ENCODE peak calls at places on chromosomes 2 and 18, in eight cellular contexts. One of them, this sample, is unnamed.

GRCh38 chr2:70411489-70412081 is 109.7 kb upstream of the FAM136A start:
- DNase-seq in lung: no peak
- DNase-seq in cardiac fibroblast: no peak
- DNase-seq in fibroblast of lung: no peak
- DNase-seq in ovary: no peak
- DNase-seq in left ventricle myocardium inferior: no peak
- DNase-seq in uterus: no peak
- DNase-seq in Calu3: no peak
- DNase-seq in this sample: no peak

GRCh38 chr2:132782166-132782783 is 112.3 kb upstream of the LYPD1 start:
- DNase-seq in left ventricle myocardium inferior: no peak
- DNase-seq in cardiac fibroblast: no peak
- DNase-seq in ovary: no peak
- DNase-seq in lung: no peak
- DNase-seq in Calu3: no peak
- DNase-seq in fibroblast of lung: no peak
- DNase-seq in uterus: no peak
- DNase-seq in this sample: no peak

GRCh38 chr2:167509585-167509984 is 621.3 kb downstream of the XIRP2 start:
- DNase-seq in cardiac fibroblast: peak
- DNase-seq in left ventricle myocardium inferior: no peak
- DNase-seq in Calu3: no peak
- DNase-seq in fibroblast of lung: peak
- DNase-seq in ovary: no peak
- DNase-seq in lung: no peak
- DNase-seq in uterus: no peak
- DNase-seq in this sample: no peak

GRCh38 chr2:177088542-177088941 is 124.1 kb upstream of the HNRNPA3 start:
- DNase-seq in cardiac fibroblast: no peak
- DNase-seq in uterus: no peak
- DNase-seq in ovary: no peak
- DNase-seq in Calu3: no peak
- DNase-seq in lung: no peak
- DNase-seq in left ventricle myocardium inferior: no peak
- DNase-seq in fibroblast of lung: no peak
- DNase-seq in this sample: no peak

GRCh38 chr2:85413592-85414421 is 3.6 kb upstream of the CAPG start:
- DNase-seq in cardiac fibroblast: peak
- DNase-seq in Calu3: peak
- DNase-seq in left ventricle myocardium inferior: no peak
- DNase-seq in lung: no peak
- DNase-seq in ovary: peak
- DNase-seq in uterus: peak
- DNase-seq in fibroblast of lung: peak
- DNase-seq in this sample: no peak

GRCh38 chr2:46187112-46187618 is 110.0 kb upstream of the EPAS1 start:
- DNase-seq in ovary: peak
- DNase-seq in fibroblast of lung: peak
- DNase-seq in uterus: peak
- DNase-seq in cardiac fibroblast: peak
- DNase-seq in left ventricle myocardium inferior: no peak
- DNase-seq in lung: no peak
- DNase-seq in Calu3: no peak
- DNase-seq in this sample: peak

GRCh38 chr2:26462511-26463251 is 15.2 kb downstream of the OTOF start:
- DNase-seq in ovary: no peak
- DNase-seq in fibroblast of lung: peak
- DNase-seq in uterus: no peak
- DNase-seq in lung: no peak
- DNase-seq in cardiac fibroblast: peak
- DNase-seq in Calu3: peak
- DNase-seq in left ventricle myocardium inferior: no peak
- DNase-seq in this sample: no peak

GRCh38 chr18:35775887-35776286 is 194.3 kb downstream of the GALNT1 start:
- DNase-seq in Calu3: no peak
- DNase-seq in left ventricle myocardium inferior: no peak
- DNase-seq in lung: no peak
- DNase-seq in uterus: no peak
- DNase-seq in cardiac fibroblast: no peak
- DNase-seq in ovary: no peak
- DNase-seq in fibroblast of lung: peak
- DNase-seq in this sample: no peak

GRCh38 chr2:71743995-71744675 is 290.8 kb downstream of the DYSF start:
- DNase-seq in lung: no peak
- DNase-seq in ovary: no peak
- DNase-seq in fibroblast of lung: no peak
- DNase-seq in left ventricle myocardium inferior: no peak
- DNase-seq in Calu3: no peak
- DNase-seq in uterus: no peak
- DNase-seq in cardiac fibroblast: no peak
- DNase-seq in this sample: no peak

GRCh38 chr2:96116424-96116878 is at the start of gene ADRA2B:
- DNase-seq in Calu3: peak
- DNase-seq in left ventricle myocardium inferior: peak
- DNase-seq in fibroblast of lung: no peak
- DNase-seq in cardiac fibroblast: peak
- DNase-seq in lung: peak
- DNase-seq in ovary: no peak
- DNase-seq in uterus: peak
- DNase-seq in this sample: no peak

GRCh38 chr2:126513033-126513432 is 142.9 kb upstream of the GYPC start:
- DNase-seq in left ventricle myocardium inferior: no peak
- DNase-seq in cardiac fibroblast: no peak
- DNase-seq in uterus: no peak
- DNase-seq in lung: peak
- DNase-seq in fibroblast of lung: no peak
- DNase-seq in ovary: no peak
- DNase-seq in Calu3: no peak
- DNase-seq in this sample: no peak

GRCh38 chr2:146665801-146666200 is 1179.0 kb upstream of the ACVR2A start:
- DNase-seq in fibroblast of lung: no peak
- DNase-seq in Calu3: no peak
- DNase-seq in ovary: no peak
- DNase-seq in cardiac fibroblast: no peak
- DNase-seq in uterus: no peak
- DNase-seq in lung: no peak
- DNase-seq in left ventricle myocardium inferior: no peak
- DNase-seq in this sample: no peak

GRCh38 chr2:21014364-21015280 is 29.3 kb downstream of the APOB start:
- DNase-seq in fibroblast of lung: no peak
- DNase-seq in left ventricle myocardium inferior: no peak
- DNase-seq in ovary: no peak
- DNase-seq in uterus: no peak
- DNase-seq in lung: no peak
- DNase-seq in cardiac fibroblast: no peak
- DNase-seq in Calu3: no peak
- DNase-seq in this sample: no peak

GRCh38 chr2:5696351-5696740 is 4.2 kb downstream of the SOX11 start:
- DNase-seq in left ventricle myocardium inferior: no peak
- DNase-seq in Calu3: no peak
- DNase-seq in uterus: no peak
- DNase-seq in fibroblast of lung: peak
- DNase-seq in ovary: no peak
- DNase-seq in lung: no peak
- DNase-seq in cardiac fibroblast: no peak
- DNase-seq in this sample: no peak

GRCh38 chr2:28510184-28510583 is 14.3 kb downstream of the PLB1 start:
- DNase-seq in ovary: no peak
- DNase-seq in lung: no peak
- DNase-seq in left ventricle myocardium inferior: peak
- DNase-seq in uterus: no peak
- DNase-seq in Calu3: no peak
- DNase-seq in cardiac fibroblast: peak
- DNase-seq in fibroblast of lung: no peak
- DNase-seq in this sample: no peak

GRCh38 chr2:235113854-235114253 is 162.0 kb downstream of the SH3BP4 start:
- DNase-seq in uterus: no peak
- DNase-seq in left ventricle myocardium inferior: no peak
- DNase-seq in lung: no peak
- DNase-seq in ovary: no peak
- DNase-seq in Calu3: no peak
- DNase-seq in cardiac fibroblast: no peak
- DNase-seq in fibroblast of lung: no peak
- DNase-seq in this sample: no peak

GRCh38 chr18:49017813-49018552 is 67.2 kb upstream of the SMAD7 start:
- DNase-seq in Calu3: no peak
- DNase-seq in left ventricle myocardium inferior: no peak
- DNase-seq in cardiac fibroblast: no peak
- DNase-seq in ovary: peak
- DNase-seq in fibroblast of lung: no peak
- DNase-seq in uterus: peak
- DNase-seq in lung: no peak
- DNase-seq in this sample: peak

GRCh38 chr2:239469101-239469960 is 68.5 kb upstream of the HDAC4 start:
- DNase-seq in Calu3: no peak
- DNase-seq in fibroblast of lung: no peak
- DNase-seq in lung: no peak
- DNase-seq in cardiac fibroblast: no peak
- DNase-seq in left ventricle myocardium inferior: no peak
- DNase-seq in ovary: peak
- DNase-seq in uterus: no peak
- DNase-seq in this sample: peak

GRCh38 chr2:208464205-208464604 is 57.6 kb downstream of the PTH2R start:
- DNase-seq in lung: no peak
- DNase-seq in uterus: no peak
- DNase-seq in fibroblast of lung: no peak
- DNase-seq in cardiac fibroblast: no peak
- DNase-seq in ovary: no peak
- DNase-seq in left ventricle myocardium inferior: no peak
- DNase-seq in Calu3: no peak
- DNase-seq in this sample: no peak

GRCh38 chr2:208466920-208467298 is 60.3 kb downstream of the PTH2R start:
- DNase-seq in Calu3: no peak
- DNase-seq in lung: no peak
- DNase-seq in fibroblast of lung: no peak
- DNase-seq in ovary: no peak
- DNase-seq in left ventricle myocardium inferior: no peak
- DNase-seq in cardiac fibroblast: peak
- DNase-seq in uterus: no peak
- DNase-seq in this sample: no peak

GRCh38 chr2:208467564-208467963 is 61.0 kb downstream of the PTH2R start:
- DNase-seq in fibroblast of lung: no peak
- DNase-seq in ovary: no peak
- DNase-seq in uterus: no peak
- DNase-seq in Calu3: no peak
- DNase-seq in lung: no peak
- DNase-seq in left ventricle myocardium inferior: no peak
- DNase-seq in cardiac fibroblast: no peak
- DNase-seq in this sample: no peak

GRCh38 chr2:208466133-208466919 is 59.7 kb downstream of the PTH2R start:
- DNase-seq in fibroblast of lung: peak
- DNase-seq in lung: peak
- DNase-seq in uterus: no peak
- DNase-seq in Calu3: peak
- DNase-seq in cardiac fibroblast: peak
- DNase-seq in left ventricle myocardium inferior: no peak
- DNase-seq in ovary: no peak
- DNase-seq in this sample: no peak
- TF ChIP-seq CTCF in fibroblast of lung: peak
- TF ChIP-seq CTCF in lung: peak
- TF ChIP-seq CTCF in uterus: no peak
- TF ChIP-seq CTCF in Calu3: peak
- TF ChIP-seq CTCF in cardiac fibroblast: peak
- TF ChIP-seq CTCF in left ventricle myocardium inferior: peak
- TF ChIP-seq CTCF in ovary: peak
- TF ChIP-seq CTCF in this sample: peak

GRCh38 chr2:170972508-170973224 is 43.6 kb downstream of the GORASP2 start:
- DNase-seq in lung: no peak
- DNase-seq in fibroblast of lung: no peak
- DNase-seq in left ventricle myocardium inferior: no peak
- DNase-seq in ovary: no peak
- DNase-seq in uterus: no peak
- DNase-seq in cardiac fibroblast: no peak
- DNase-seq in Calu3: no peak
- DNase-seq in this sample: no peak
- TF ChIP-seq CTCF in lung: no peak
- TF ChIP-seq CTCF in fibroblast of lung: no peak
- TF ChIP-seq CTCF in left ventricle myocardium inferior: no peak
- TF ChIP-seq CTCF in ovary: no peak
- TF ChIP-seq CTCF in uterus: no peak
- TF ChIP-seq CTCF in cardiac fibroblast: no peak
- TF ChIP-seq CTCF in Calu3: no peak
- TF ChIP-seq CTCF in this sample: no peak

DNA sequence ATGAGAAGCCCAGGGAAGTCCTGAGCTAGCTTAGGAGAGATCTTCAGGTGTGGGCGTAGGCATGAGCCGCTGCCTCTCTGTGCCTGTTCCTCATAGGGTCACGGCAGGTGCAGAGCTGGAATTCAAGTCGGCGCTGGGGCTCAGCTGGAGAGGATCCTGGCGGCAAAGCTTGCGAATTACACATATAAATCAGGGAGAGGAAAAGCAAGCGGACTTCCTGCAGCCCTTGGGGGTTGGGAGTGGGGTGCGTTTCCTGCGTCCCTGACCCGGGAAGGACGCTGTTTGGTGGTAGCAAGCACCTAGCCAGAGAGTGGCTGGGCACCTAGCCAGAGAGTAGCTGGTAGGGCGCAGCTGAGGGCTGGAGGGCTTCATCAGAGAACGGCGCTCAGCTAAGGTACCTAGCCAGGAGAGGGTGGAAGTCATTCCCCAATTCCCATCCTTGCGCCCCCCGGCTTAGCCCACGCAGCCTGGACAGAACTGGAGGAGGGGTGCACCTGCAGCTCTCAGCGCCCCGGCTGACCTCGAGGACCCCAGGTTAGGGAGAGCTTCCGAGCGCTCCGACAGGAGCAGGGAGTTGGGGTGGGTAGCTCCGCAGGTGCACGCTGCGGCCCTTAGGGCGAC is 459 bp upstream of the EFR3B start:
- DNase-seq in left ventricle myocardium inferior: peak
- DNase-seq in fibroblast of lung: peak
- DNase-seq in Calu3: peak
- DNase-seq in ovary: peak
- DNase-seq in cardiac fibroblast: peak
- DNase-seq in uterus: peak
- DNase-seq in lung: peak
- DNase-seq in this sample: no peak
- TF ChIP-seq CTCF in left ventricle myocardium inferior: peak
- TF ChIP-seq CTCF in fibroblast of lung: peak
- TF ChIP-seq CTCF in Calu3: no peak
- TF ChIP-seq CTCF in ovary: no peak
- TF ChIP-seq CTCF in cardiac fibroblast: peak
- TF ChIP-seq CTCF in uterus: peak
- TF ChIP-seq CTCF in lung: peak
- TF ChIP-seq CTCF in this sample: peak

DNA sequence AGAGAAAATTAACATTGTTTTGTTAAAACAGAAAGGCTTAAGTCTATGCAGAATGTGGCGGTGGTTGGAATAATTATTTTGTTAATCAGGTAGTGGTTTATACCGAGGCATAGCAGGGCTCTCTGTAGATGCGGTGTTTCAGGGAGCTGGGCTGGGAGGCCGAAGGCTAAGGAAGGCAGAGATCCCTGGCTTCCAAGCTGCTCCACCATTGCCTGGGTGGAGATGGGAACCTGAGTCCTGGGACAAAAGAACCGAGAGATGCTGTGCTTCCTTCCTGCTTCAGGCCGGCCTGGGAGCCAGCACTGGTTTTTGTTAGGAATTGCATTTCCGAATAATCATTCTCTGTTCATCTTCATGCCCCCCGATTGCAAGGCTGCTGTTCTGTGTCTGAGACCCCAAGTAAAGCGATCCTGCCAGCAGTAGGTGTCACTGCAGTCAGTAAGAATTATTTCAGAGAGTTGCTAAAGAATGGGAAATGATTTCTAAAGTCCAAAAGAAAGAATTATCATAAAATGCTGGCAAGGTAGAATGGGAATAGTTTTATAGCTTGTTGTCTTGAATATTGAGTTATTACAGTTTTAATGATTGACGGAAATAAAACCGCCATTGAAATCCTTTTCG is 824.9 kb downstream of the GALR1 start:
- DNase-seq in cardiac fibroblast: no peak
- DNase-seq in fibroblast of lung: no peak
- DNase-seq in ovary: no peak
- DNase-seq in uterus: no peak
- DNase-seq in left ventricle myocardium inferior: no peak
- DNase-seq in lung: no peak
- DNase-seq in Calu3: no peak
- DNase-seq in this sample: no peak
- TF ChIP-seq CTCF in cardiac fibroblast: no peak
- TF ChIP-seq CTCF in fibroblast of lung: no peak
- TF ChIP-seq CTCF in ovary: no peak
- TF ChIP-seq CTCF in uterus: no peak
- TF ChIP-seq CTCF in left ventricle myocardium inferior: peak
- TF ChIP-seq CTCF in lung: no peak
- TF ChIP-seq CTCF in Calu3: peak
- TF ChIP-seq CTCF in this sample: no peak

This sample was measured in osteocyte.